ENCODE peak calls at places on chromosomes 6 and 20, in eight cellular contexts. H is left ventricle myocardium inferior, U is neural progenitor cell, V is PC-9, W is cardiac fibroblast, E is AG10803, I is heart right ventricle, B is DND-41. P is an unnamed sample.

GRCh38 chr6:106360410-106360988 is at the start of gene CRYBG1:
- DNase-seq in W (peak; percentile 22), V (peak; percentile 75), U (peak; percentile 78), H (peak; percentile 25), I (no peak), E (no peak), B (no peak), P (peak; percentile 38)

GRCh38 chr20:15916623-15917022 is 656.6 kb downstream of the KIF16B start:
- DNase-seq in E (no peak), I (no peak), V (peak; percentile 83), B (no peak), U (no peak), H (no peak), W (no peak), P (no peak)

GRCh38 chr6:17725083-17725482 is 18.4 kb upstream of the NUP153 start:
- DNase-seq in V (no peak), E (peak; percentile 27), W (peak; percentile 87), H (peak; percentile 68), B (no peak), U (no peak), I (peak; percentile 66), P (no peak)

GRCh38 chr6:27422651-27423332 is 34.2 kb downstream of the ZNF391 start:
- DNase-seq in V (no peak), U (no peak), W (peak; percentile 14), E (no peak), B (no peak), I (no peak), H (peak; percentile 16), P (no peak)

GRCh38 chr6:74867286-74867685 is 338.6 kb downstream of the COL12A1 start:
- DNase-seq in E (peak; percentile 89), H (no peak), W (no peak), I (no peak), B (no peak), U (no peak), V (no peak), P (no peak)

GRCh38 chr20:49983848-49984408 is 1.1 kb downstream of the SNAI1 start:
- DNase-seq in H (peak; percentile 29), B (no peak), E (peak; percentile 63), V (peak; percentile 33), U (no peak), I (no peak), W (peak; percentile 68), P (no peak)

GRCh38 chr6:41744236-41744787 is 2.9 kb downstream of the PGC start:
- DNase-seq in W (no peak), V (no peak), I (no peak), U (no peak), B (no peak), E (no peak), H (no peak), P (no peak)

GRCh38 chr6:169097336-169098052 is 156.2 kb downstream of the THBS2 start:
- DNase-seq in I (no peak), U (peak; percentile 47), B (no peak), E (peak; percentile 69), H (no peak), W (peak; percentile 94), V (no peak), P (no peak)

GRCh38 chr20:36491901-36492617 is 49.3 kb upstream of the MYL9 start:
- DNase-seq in V (no peak), H (no peak), W (peak; percentile 50), U (no peak), E (no peak), B (peak; percentile 73), I (peak; percentile 42), P (peak; percentile 62)

GRCh38 chr20:36209921-36210320 is 26.4 kb upstream of the AAR2 start:
- DNase-seq in W (no peak), V (no peak), H (no peak), E (no peak), I (no peak), B (no peak), U (no peak), P (no peak)

GRCh38 chr6:38021029-38021428 is 201.5 kb downstream of the ZFAND3 start:
- DNase-seq in E (no peak), W (no peak), B (no peak), H (no peak), I (no peak), V (no peak), U (no peak), P (no peak)

GRCh38 chr6:163668061-163668426 is 253.5 kb downstream of the QKI start:
- DNase-seq in U (no peak), I (no peak), H (no peak), E (no peak), W (no peak), V (no peak), B (no peak), P (no peak)

GRCh38 chr6:169101036-169101805 is 152.4 kb downstream of the THBS2 start:
- DNase-seq in E (peak; percentile 16), V (no peak), W (no peak), I (no peak), U (no peak), H (no peak), B (no peak), P (no peak)

GRCh38 chr20:13821876-13822275 is 37.0 kb downstream of the NDUFAF5 start:
- DNase-seq in B (no peak), E (peak; percentile 92), V (no peak), W (peak; percentile 19), I (no peak), U (no peak), H (no peak), P (no peak)

GRCh38 chr20:16059841-16060240 is 513.4 kb downstream of the KIF16B start:
- DNase-seq in U (no peak), V (peak; percentile 81), B (no peak), W (no peak), H (no peak), E (no peak), I (no peak), P (no peak)

GRCh38 chr6:158879180-158879579 is 60.0 kb upstream of the EZR start:
- DNase-seq in E (no peak), V (no peak), I (no peak), H (no peak), B (no peak), U (no peak), W (peak; percentile 18), P (peak; percentile 67)

GRCh38 chr6:143027058-143027457 is 33.6 kb upstream of the AIG1 start:
- DNase-seq in V (no peak), I (peak; percentile 26), B (peak; percentile 53), H (peak; percentile 28), E (peak; percentile 1), U (peak; percentile 63), W (peak; percentile 51), P (peak; percentile 64)

GRCh38 chr6:43383021-43383667 is 13.7 kb upstream of the ZNF318 start:
- DNase-seq in E (peak; percentile 46), H (no peak), V (no peak), I (no peak), B (no peak), U (no peak), W (peak; percentile 59), P (no peak)

GRCh38 chr6:43389713-43390265 is 20.3 kb upstream of the ZNF318 start:
- DNase-seq in E (no peak), U (no peak), B (no peak), I (no peak), H (no peak), W (no peak), V (no peak), P (no peak)

GRCh38 chr6:43391448-43392031 is 22.1 kb upstream of the ZNF318 start:
- DNase-seq in H (no peak), U (no peak), I (no peak), E (no peak), V (no peak), B (peak; percentile 47), W (no peak), P (no peak)

GRCh38 chr6:43386492-43386891 is 17.0 kb upstream of the ZNF318 start:
- DNase-seq in I (no peak), H (no peak), V (no peak), B (no peak), U (peak; percentile 20), E (peak; percentile 17), W (no peak), P (peak; percentile 45)
- TF ChIP-seq CTCF in I (no peak), H (peak; percentile 73), V (peak; percentile 72), B (peak; percentile 50), U (peak; percentile 49), E (peak; percentile 55), W (no peak), P (peak; percentile 47)

DNA sequence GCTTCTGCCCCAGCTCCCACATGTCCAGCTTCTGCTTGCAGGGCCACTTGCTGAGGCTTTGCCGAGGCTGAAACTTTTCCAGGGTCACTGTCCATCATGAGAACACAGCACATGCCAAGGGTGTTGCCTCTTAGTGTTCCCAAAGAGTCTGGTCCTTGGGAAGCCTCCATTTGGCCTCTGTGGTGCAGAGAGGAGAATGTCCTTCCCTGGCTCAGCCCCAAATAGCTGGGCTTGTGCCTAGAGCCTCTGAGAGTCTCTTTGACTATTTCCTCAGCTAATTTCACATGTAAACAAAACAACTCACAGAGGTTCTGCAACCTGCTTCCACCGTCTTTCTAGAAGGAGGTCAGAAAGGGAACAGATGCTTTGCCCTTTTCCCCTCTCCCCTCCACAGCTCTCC is 40.4 kb upstream of the RAB23 start:
- DNase-seq in W (peak; percentile 53), B (no peak), H (peak; percentile 74), V (no peak), E (peak; percentile 80), I (peak; percentile 14), U (no peak), P (no peak)
- H3K4me3 ChIP-seq in W (no peak overlapping the region), B (no peak overlapping the region), H (no peak overlapping the region), V (no peak overlapping the region), E (peak overlapping the region; percentile 9), I (no peak overlapping the region), U (no peak overlapping the region), P (no peak overlapping the region)

DNA sequence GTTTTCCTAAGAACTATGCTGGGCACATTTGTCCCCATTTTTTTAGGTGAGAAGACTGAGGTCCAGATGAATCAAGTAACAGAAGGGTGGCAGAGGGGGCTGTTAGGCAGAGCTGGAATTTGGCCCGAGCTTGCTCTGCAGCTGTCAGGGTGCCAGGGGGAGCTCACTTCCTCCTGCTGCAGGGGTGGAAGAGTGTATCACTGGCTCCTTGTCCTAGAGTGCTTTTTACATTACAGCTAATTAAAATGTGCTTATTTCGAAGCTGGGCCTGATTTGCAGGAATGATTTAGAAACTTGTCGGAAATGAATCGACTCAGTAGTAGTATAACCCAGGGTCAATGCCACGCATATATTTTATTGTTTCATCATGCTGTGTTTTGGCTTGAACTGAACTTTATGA is 11.1 kb downstream of the TOX2 start:
- DNase-seq in B (peak; percentile 35), U (no peak), V (no peak), E (peak; percentile 64), H (peak; percentile 30), W (peak; percentile 62), I (no peak), P (no peak)
- TF ChIP-seq CTCF in B (peak; percentile 41), U (no peak), V (no peak), E (no peak), H (no peak), W (no peak), I (no peak), P (no peak)

DNA sequence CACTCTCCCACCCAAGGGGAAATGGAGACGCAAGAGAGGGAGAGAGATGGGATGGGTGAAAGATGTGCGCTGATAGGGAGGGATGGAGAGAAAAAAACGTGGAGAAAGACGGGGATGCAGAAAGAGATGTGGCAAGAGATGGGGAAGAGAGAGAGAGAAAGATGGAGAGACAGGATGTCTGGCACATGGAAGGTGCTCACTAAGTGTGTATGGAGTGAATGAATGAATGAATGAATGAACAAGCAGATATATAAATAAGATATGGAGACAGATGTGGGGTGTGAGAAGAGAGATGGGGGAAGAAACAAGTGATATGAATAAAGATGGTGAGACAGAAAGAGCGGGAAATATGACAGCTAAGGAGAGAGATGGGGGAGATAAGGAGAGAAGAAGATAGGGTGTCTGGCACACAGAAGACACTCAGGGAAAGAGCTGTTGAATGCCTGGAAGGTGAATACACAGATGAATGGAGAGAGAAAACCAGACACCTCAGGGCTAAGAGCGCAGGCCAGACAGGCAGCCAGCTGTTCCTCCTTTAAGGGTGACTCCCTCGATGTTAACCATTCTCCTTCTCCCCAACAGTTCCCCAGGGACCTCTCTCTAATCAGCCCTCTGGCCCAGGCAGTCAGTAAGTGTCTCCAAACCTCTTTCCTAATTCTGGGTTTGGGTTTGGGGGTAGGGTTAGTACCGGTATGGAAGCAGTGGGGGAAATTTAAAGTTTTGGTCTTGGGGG is 753 bp downstream of the TNF start:
- DNase-seq in H (no peak), U (no peak), I (no peak), E (no peak), B (no peak), W (no peak), V (no peak), P (no peak)
- H3K4me3 ChIP-seq in H (peak overlapping the region; percentile 60), U (no peak overlapping the region), I (peak overlapping the region; percentile 65), E (no peak overlapping the region), B (peak overlapping the region; percentile 62), W (no peak overlapping the region), V (no peak overlapping the region), P (peak overlapping the region; percentile 73)

P was measured in GM12865.